ENCODE peak calls at places on chromosome 16, in ten cellular contexts. C is GM12865, S is cardiac fibroblast, O is lung, H is AG04450, F is GM23338, A is tibial artery, L is astrocyte of the spinal cord, E is brain microvascular endothelial cell, Q is hepatocyte. Y is an unnamed sample.

GRCh38 chr16:10870137-10870776 is 6.7 kb upstream of the CIITA start:
- DNase-seq in C (peak; percentile 86), S (no peak), O (no peak), H (no peak), F (no peak), A (no peak), L (no peak), E (no peak), Q (no peak), Y (no peak)

GRCh38 chr16:5850632-5851175 is 753.1 kb upstream of the EEF2KMT start:
- DNase-seq in C (no peak), S (no peak), O (no peak), H (no peak), F (no peak), A (no peak), L (no peak), E (no peak), Q (no peak), Y (no peak)

GRCh38 chr16:58462997-58463891 is 36.7 kb upstream of the NDRG4 start:
- DNase-seq in C (no peak), S (no peak), O (no peak), H (no peak), F (peak; percentile 56), A (no peak), L (no peak), E (no peak), Q (no peak), Y (no peak)

GRCh38 chr16:66447491-66447890 is 20.4 kb downstream of the BEAN1 start:
- DNase-seq in C (no peak), S (no peak), O (no peak), H (no peak), F (no peak), A (peak; percentile 23), L (no peak), E (no peak), Q (no peak), Y (peak; percentile 79)

GRCh38 chr16:78673884-78674283 is 574.4 kb downstream of the WWOX start:
- DNase-seq in C (no peak), S (no peak), O (no peak), H (no peak), F (no peak), A (no peak), L (no peak), E (no peak), Q (no peak), Y (no peak)

GRCh38 chr16:75116911-75117245 is 298 bp upstream of the LDHD start:
- DNase-seq in C (no peak), S (no peak), O (no peak), H (no peak), F (no peak), A (no peak), L (no peak), E (no peak), Q (no peak), Y (no peak)

GRCh38 chr16:52816993-52817392 is 235.7 kb downstream of the CHD9NB start:
- DNase-seq in C (no peak), S (no peak), O (no peak), H (no peak), F (no peak), A (no peak), L (no peak), E (no peak), Q (no peak), Y (no peak)

GRCh38 chr16:79283578-79283977 is 317.0 kb downstream of the MAF start:
- DNase-seq in C (peak; percentile 48), S (no peak), O (no peak), H (no peak), F (no peak), A (no peak), L (no peak), E (no peak), Q (no peak), Y (no peak)

GRCh38 chr16:49181812-49182211 is 99.8 kb downstream of the CBLN1 start:
- DNase-seq in C (no peak), S (no peak), O (no peak), H (no peak), F (no peak), A (no peak), L (no peak), E (no peak), Q (peak; percentile 22), Y (no peak)

GRCh38 chr16:30381351-30382041 is 865 bp downstream of the SEPTIN1 start:
- DNase-seq in C (no peak), S (no peak), O (no peak), H (no peak), F (no peak), A (no peak), L (no peak), E (no peak), Q (no peak), Y (no peak)

DNA sequence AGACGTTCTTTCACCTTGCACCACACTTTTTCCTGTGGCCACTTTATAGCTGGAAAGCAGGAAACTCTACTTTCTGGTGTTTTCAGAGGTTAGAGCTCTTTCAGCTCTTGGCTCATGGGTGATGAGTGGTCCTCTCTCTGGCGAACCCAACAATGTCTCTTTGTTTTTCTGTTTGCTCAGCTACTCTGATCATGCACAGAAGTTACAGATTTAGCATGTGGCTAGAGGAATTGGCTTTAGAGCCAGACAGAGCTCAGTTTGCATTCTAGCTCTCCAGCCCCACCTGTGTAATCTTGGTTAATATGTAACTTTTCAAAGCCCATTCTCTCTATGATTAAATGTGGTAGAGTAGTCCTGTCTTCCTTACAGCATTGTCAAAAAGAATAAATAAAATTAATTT is 225.2 kb downstream of the HAPSTR1 start:
- DNase-seq in C (no peak), S (no peak), O (no peak), H (no peak), F (no peak), A (no peak), L (no peak), E (no peak), Q (peak; percentile 39), Y (no peak)
- TF ChIP-seq CTCF in C (no peak), S (no peak), O (no peak), H (no peak), F (no peak), A (no peak), L (no peak), E (no peak), Q (no peak), Y (no peak)

DNA sequence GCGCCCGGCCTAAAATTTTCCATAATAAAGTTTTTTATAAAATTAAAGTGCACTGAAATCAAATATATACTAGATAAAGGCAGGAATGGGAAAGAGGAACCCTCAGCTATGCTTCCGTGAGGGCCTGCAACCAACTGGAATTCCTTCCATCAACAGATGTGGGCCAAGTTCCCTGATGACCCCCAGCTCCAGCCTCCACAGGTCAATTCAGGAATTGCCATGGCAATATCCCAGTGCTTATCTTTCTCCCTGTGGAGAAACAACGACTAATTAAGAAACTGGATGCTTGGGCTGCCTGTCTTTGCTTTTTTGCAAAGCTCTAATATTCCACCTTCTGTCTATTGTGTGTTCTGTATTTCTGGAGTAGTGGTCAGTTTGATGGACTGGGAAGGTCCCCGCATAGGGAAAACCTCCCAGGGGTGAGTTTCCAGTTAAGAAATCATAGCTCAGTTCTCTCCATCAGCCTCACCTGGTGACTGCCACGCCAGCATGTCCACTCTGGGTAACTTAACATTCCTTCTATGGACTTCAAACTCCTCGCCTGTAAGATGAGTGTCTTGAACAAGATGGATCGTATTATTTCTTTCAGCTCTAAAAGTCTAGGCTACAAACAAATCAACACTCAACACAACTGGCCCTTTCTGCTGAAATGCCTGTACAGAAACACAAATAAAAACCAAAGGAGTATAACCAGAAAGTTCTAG is 67.9 kb downstream of the CREBBP start:
- DNase-seq in C (no peak), S (no peak), O (no peak), H (no peak), F (peak; percentile 42), A (no peak), L (no peak), E (no peak), Q (no peak), Y (no peak)
- TF ChIP-seq CTCF in C (no peak), S (no peak), O (no peak), H (no peak), F (no peak), A (no peak), L (no peak), E (no peak), Q (no peak), Y (no peak)

GRCh38 chr16:85296859-85297698 is 184.8 kb upstream of the CIBAR2 start:
- DNase-seq in C (peak; percentile 45), S (peak; percentile 36), O (no peak), H (no peak), F (peak; percentile 71), A (no peak), L (no peak), E (no peak), Q (peak; percentile 55), Y (no peak)
- TF ChIP-seq CTCF in C (peak; percentile 72), S (peak; percentile 85), O (peak; percentile 22), H (peak; percentile 65), F (peak; percentile 77), A (peak; percentile 57), L (peak; percentile 78), E (peak; percentile 87), Q (peak; percentile 59), Y (no peak)

GRCh38 chr16:68533937-68534336 is 5.2 kb upstream of the ZFP90 start:
- DNase-seq in C (no peak), S (no peak), O (no peak), H (no peak), F (no peak), A (no peak), L (no peak), E (no peak), Q (no peak), Y (no peak)
- TF ChIP-seq CTCF in C (no peak), S (no peak), O (no peak), H (no peak), F (no peak), A (no peak), L (no peak), E (no peak), Q (no peak), Y (no peak)

DNA sequence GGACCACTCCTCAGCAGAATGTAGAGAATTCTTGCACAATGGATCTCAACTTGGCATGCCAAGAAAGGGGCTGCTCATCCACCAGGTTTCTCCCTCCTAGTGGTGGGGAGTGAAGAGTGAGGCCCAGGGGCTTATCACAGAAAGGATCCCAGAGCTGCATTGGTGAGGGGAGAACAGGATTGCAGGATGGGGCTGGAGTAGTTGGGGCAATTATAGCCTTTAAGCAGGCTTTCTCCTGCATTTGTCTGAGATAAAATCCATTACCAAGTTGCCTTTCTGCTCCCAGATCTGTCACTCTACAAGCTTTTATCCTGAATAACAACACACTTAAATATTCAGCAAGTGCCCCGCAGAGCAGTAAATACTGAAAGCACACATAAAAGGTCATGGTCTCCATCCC is 130.8 kb upstream of the CES5A start:
- DNase-seq in C (no peak), S (no peak), O (no peak), H (no peak), F (peak; percentile 21), A (no peak), L (no peak), E (no peak), Q (no peak), Y (no peak)
- TF ChIP-seq CTCF in C (no peak), S (no peak), O (no peak), H (no peak), F (no peak), A (no peak), L (no peak), E (no peak), Q (no peak), Y (no peak)

GRCh38 chr16:84141143-84141670 is 3.8 kb downstream of the HSDL1 start:
- DNase-seq in C (peak; percentile 60), S (no peak), O (no peak), H (no peak), F (peak; percentile 63), A (no peak), L (no peak), E (no peak), Q (no peak), Y (no peak)
- TF ChIP-seq CTCF in C (peak; percentile 17), S (no peak), O (no peak), H (no peak), F (no peak), A (no peak), L (no peak), E (peak; percentile 19), Q (no peak), Y (no peak)

Y was measured in lower leg skin.